ENCODE peak calls at places on chromosomes 12 and 14, in five cellular contexts. One of them, this sample, is unnamed. For H3K4me1 and H3K9me3, the result is how much of the 10 kb centered on the place peaks cover.

GRCh38 chr12:47306130-47306529 is 226.4 kb upstream of the AMIGO2 start:
- DNase-seq in PC-3: no peak
- DNase-seq in astrocyte: no peak
- DNase-seq in neuronal stem cell: no peak
- DNase-seq in fibroblast of lung: no peak
- DNase-seq in this sample: no peak

GRCh38 chr12:62291888-62292760 is 31.9 kb downstream of the USP15 start:
- DNase-seq in fibroblast of lung: peak
- DNase-seq in neuronal stem cell: no peak
- DNase-seq in PC-3: peak
- DNase-seq in astrocyte: peak
- DNase-seq in this sample: no peak

GRCh38 chr14:104799657-104800599 is 973 bp upstream of the ZBTB42 start:
- DNase-seq in PC-3: peak
- DNase-seq in neuronal stem cell: no peak
- DNase-seq in astrocyte: peak
- DNase-seq in fibroblast of lung: peak
- DNase-seq in this sample: peak

GRCh38 chr12:79006306-79006705 is 141.7 kb downstream of the SYT1 start:
- DNase-seq in fibroblast of lung: peak
- DNase-seq in astrocyte: peak
- DNase-seq in PC-3: peak
- DNase-seq in neuronal stem cell: no peak
- DNase-seq in this sample: peak

GRCh38 chr12:17954788-17955187 is 135.2 kb downstream of the RERGL start:
- DNase-seq in neuronal stem cell: no peak
- DNase-seq in fibroblast of lung: no peak
- DNase-seq in PC-3: peak
- DNase-seq in astrocyte: no peak
- DNase-seq in this sample: no peak

GRCh38 chr14:67719866-67720265 is 18.2 kb downstream of the RDH12 start:
- DNase-seq in neuronal stem cell: no peak
- DNase-seq in astrocyte: no peak
- DNase-seq in fibroblast of lung: no peak
- DNase-seq in PC-3: no peak
- DNase-seq in this sample: no peak

GRCh38 chr12:3600039-3600720 is 109.2 kb downstream of the PRMT8 start:
- DNase-seq in neuronal stem cell: no peak
- DNase-seq in PC-3: no peak
- DNase-seq in fibroblast of lung: no peak
- DNase-seq in astrocyte: no peak
- DNase-seq in this sample: no peak

GRCh38 chr14:24094839-24095195 is 706 bp downstream of the PCK2 start:
- DNase-seq in astrocyte: no peak
- DNase-seq in PC-3: no peak
- DNase-seq in neuronal stem cell: no peak
- DNase-seq in fibroblast of lung: no peak
- DNase-seq in this sample: no peak

GRCh38 chr14:35988972-35989690 is 163.0 kb downstream of the BRMS1L start:
- DNase-seq in neuronal stem cell: no peak
- DNase-seq in PC-3: peak
- DNase-seq in astrocyte: no peak
- DNase-seq in fibroblast of lung: no peak
- DNase-seq in this sample: no peak

GRCh38 chr12:537772-538171 is 78.0 kb downstream of the B4GALNT3 start:
- DNase-seq in neuronal stem cell: no peak
- DNase-seq in PC-3: peak
- DNase-seq in fibroblast of lung: no peak
- DNase-seq in astrocyte: no peak
- DNase-seq in this sample: no peak

GRCh38 chr14:34252227-34252626 is 209.8 kb downstream of the SPTSSA start:
- DNase-seq in fibroblast of lung: peak
- DNase-seq in astrocyte: peak
- DNase-seq in PC-3: peak
- DNase-seq in neuronal stem cell: no peak
- DNase-seq in this sample: no peak

GRCh38 chr12:109770104-109770860 is 56.7 kb downstream of the FAM222A start:
- DNase-seq in fibroblast of lung: no peak
- DNase-seq in PC-3: no peak
- DNase-seq in astrocyte: no peak
- DNase-seq in neuronal stem cell: no peak
- DNase-seq in this sample: no peak

GRCh38 chr14:42469637-42470426 is 863.2 kb downstream of the LRFN5 start:
- DNase-seq in neuronal stem cell: no peak
- DNase-seq in PC-3: peak
- DNase-seq in fibroblast of lung: no peak
- DNase-seq in astrocyte: no peak
- DNase-seq in this sample: no peak

GRCh38 chr14:70789361-70789760 is 20.0 kb downstream of the MAP3K9 start:
- DNase-seq in fibroblast of lung: peak
- DNase-seq in astrocyte: peak
- DNase-seq in neuronal stem cell: no peak
- DNase-seq in PC-3: peak
- DNase-seq in this sample: peak

GRCh38 chr12:10069099-10069498 is 29.7 kb downstream of the CLEC1A start:
- DNase-seq in astrocyte: peak
- DNase-seq in PC-3: no peak
- DNase-seq in fibroblast of lung: peak
- DNase-seq in neuronal stem cell: no peak
- DNase-seq in this sample: no peak

GRCh38 chr12:114866331-114866730 is 182.4 kb upstream of the TBX3 start:
- DNase-seq in astrocyte: no peak
- DNase-seq in neuronal stem cell: no peak
- DNase-seq in PC-3: no peak
- DNase-seq in fibroblast of lung: no peak
- DNase-seq in this sample: no peak

GRCh38 chr12:25943940-25944339 is 14.5 kb upstream of the RASSF8 start:
- DNase-seq in astrocyte: no peak
- DNase-seq in neuronal stem cell: no peak
- DNase-seq in PC-3: no peak
- DNase-seq in fibroblast of lung: no peak
- DNase-seq in this sample: no peak

GRCh38 chr14:81127785-81128184 is 93.0 kb downstream of the GTF2A1 start:
- DNase-seq in fibroblast of lung: peak
- DNase-seq in PC-3: no peak
- DNase-seq in neuronal stem cell: no peak
- DNase-seq in astrocyte: peak
- DNase-seq in this sample: peak

GRCh38 chr12:123696641-123697040 is 15.5 kb upstream of the ATP6V0A2 start:
- DNase-seq in fibroblast of lung: no peak
- DNase-seq in PC-3: no peak
- DNase-seq in neuronal stem cell: no peak
- DNase-seq in astrocyte: no peak
- DNase-seq in this sample: no peak

GRCh38 chr12:52204095-52204930 is 12.5 kb upstream of the KRT80 start:
- DNase-seq in neuronal stem cell: no peak
- DNase-seq in fibroblast of lung: peak
- DNase-seq in PC-3: peak
- DNase-seq in astrocyte: peak
- DNase-seq in this sample: no peak

GRCh38 chr12:52206309-52207040 is 14.7 kb upstream of the KRT80 start:
- DNase-seq in neuronal stem cell: no peak
- DNase-seq in astrocyte: no peak
- DNase-seq in fibroblast of lung: no peak
- DNase-seq in PC-3: no peak
- DNase-seq in this sample: no peak

GRCh38 chr12:52204931-52205505 is 13.2 kb upstream of the KRT80 start:
- DNase-seq in astrocyte: no peak
- DNase-seq in PC-3: no peak
- DNase-seq in neuronal stem cell: no peak
- DNase-seq in fibroblast of lung: no peak
- DNase-seq in this sample: no peak

GRCh38 chr12:52207106-52207505 is 15.3 kb upstream of the KRT80 start:
- DNase-seq in fibroblast of lung: no peak
- DNase-seq in PC-3: no peak
- DNase-seq in astrocyte: no peak
- DNase-seq in neuronal stem cell: no peak
- DNase-seq in this sample: no peak

DNA sequence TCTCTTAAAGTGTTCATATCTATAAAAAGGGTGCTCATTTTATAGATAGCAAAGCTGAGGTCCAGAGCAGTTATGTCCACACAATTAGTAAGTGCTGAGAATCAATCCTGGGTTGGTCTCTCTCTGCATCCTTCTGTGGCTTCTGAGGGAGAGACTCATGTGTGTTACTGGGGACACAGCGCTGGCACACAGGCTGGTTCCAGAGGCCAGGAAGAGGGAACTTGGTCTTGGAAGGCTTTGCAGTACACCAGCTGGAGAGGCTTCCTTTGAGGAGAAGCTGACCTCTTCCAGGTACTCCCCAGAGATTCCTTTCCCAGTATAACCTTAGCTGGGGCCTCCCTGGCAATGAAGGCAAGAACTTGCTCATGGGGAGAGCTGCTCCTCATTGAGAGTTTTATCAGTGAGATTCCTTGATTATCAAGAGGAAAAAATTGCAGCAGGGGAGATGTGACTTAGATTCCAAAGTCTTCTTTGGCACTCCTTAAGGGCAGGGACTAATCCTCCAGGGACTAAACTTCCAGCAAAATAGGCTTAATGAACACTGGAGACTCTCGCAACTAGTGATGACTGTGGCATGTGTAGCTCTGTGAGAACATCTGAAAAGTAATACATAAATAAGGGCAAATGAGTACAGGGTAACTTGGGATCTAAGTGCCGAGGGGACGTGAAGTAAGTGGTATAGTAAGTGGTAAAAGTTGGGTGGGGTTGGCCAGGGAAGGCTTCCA is 13.9 kb upstream of the KRT80 start:
- DNase-seq in astrocyte: no peak
- DNase-seq in PC-3: no peak
- DNase-seq in neuronal stem cell: no peak
- DNase-seq in fibroblast of lung: no peak
- DNase-seq in this sample: no peak
- H3K4me1 ChIP-seq in astrocyte: under half
- H3K4me1 ChIP-seq in PC-3: half or more
- H3K4me1 ChIP-seq in neuronal stem cell: under half
- H3K4me1 ChIP-seq in fibroblast of lung: under half
- H3K4me1 ChIP-seq in this sample: under half

DNA sequence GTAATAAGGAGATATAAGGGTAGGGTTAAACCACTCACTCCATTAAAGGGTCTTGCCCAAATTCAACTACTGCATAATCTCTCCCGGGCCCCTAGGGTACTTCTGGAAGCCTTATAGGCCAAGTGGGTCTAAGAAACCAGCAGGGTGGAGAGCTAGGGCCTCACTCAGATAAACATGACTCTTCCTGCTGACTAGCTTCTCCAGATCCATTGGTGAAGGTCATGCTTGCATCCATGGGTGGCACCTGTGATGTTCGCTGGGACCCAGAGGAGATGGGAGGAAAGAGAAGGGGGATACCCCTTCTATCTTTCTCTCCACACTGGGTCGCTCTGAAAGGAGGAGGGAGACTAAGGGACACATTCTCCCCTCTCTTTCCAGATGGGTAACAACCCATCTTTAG is 36.1 kb upstream of the HIGD1C start:
- DNase-seq in neuronal stem cell: no peak
- DNase-seq in astrocyte: no peak
- DNase-seq in PC-3: no peak
- DNase-seq in fibroblast of lung: no peak
- DNase-seq in this sample: no peak
- H3K9me3 ChIP-seq in neuronal stem cell: under half
- H3K9me3 ChIP-seq in astrocyte: under half
- H3K9me3 ChIP-seq in PC-3: under half
- H3K9me3 ChIP-seq in fibroblast of lung: under half
- H3K9me3 ChIP-seq in this sample: half or more

GRCh38 chr14:72891666-72892102 is 2.2 kb downstream of the DPF3 start:
- DNase-seq in PC-3: no peak
- DNase-seq in neuronal stem cell: no peak
- DNase-seq in fibroblast of lung: no peak
- DNase-seq in astrocyte: no peak
- DNase-seq in this sample: peak
- H3K9ac ChIP-seq in PC-3: peak
- H3K9ac ChIP-seq in neuronal stem cell: no peak
- H3K9ac ChIP-seq in fibroblast of lung: no peak
- H3K9ac ChIP-seq in astrocyte: peak
- H3K9ac ChIP-seq in this sample: peak

GRCh38 chr14:77007339-77007974 is 21.1 kb downstream of the IRF2BPL start:
- DNase-seq in astrocyte: no peak
- DNase-seq in fibroblast of lung: no peak
- DNase-seq in neuronal stem cell: no peak
- DNase-seq in PC-3: no peak
- DNase-seq in this sample: no peak

GRCh38 chr14:77005559-77005958 is 22.9 kb downstream of the IRF2BPL start:
- DNase-seq in fibroblast of lung: no peak
- DNase-seq in PC-3: no peak
- DNase-seq in astrocyte: no peak
- DNase-seq in neuronal stem cell: no peak
- DNase-seq in this sample: no peak

GRCh38 chr14:77004711-77005460 is 23.6 kb downstream of the IRF2BPL start:
- DNase-seq in astrocyte: no peak
- DNase-seq in neuronal stem cell: no peak
- DNase-seq in PC-3: peak
- DNase-seq in fibroblast of lung: no peak
- DNase-seq in this sample: no peak

GRCh38 chr14:77007975-77008421 is 20.5 kb downstream of the IRF2BPL start:
- DNase-seq in astrocyte: no peak
- DNase-seq in fibroblast of lung: no peak
- DNase-seq in neuronal stem cell: no peak
- DNase-seq in PC-3: peak
- DNase-seq in this sample: no peak

GRCh38 chr14:77006127-77006526 is 22.4 kb downstream of the IRF2BPL start:
- DNase-seq in fibroblast of lung: no peak
- DNase-seq in astrocyte: no peak
- DNase-seq in PC-3: no peak
- DNase-seq in neuronal stem cell: no peak
- DNase-seq in this sample: no peak
- H3K4me1 ChIP-seq in fibroblast of lung: under half
- H3K4me1 ChIP-seq in astrocyte: under half
- H3K4me1 ChIP-seq in PC-3: half or more
- H3K4me1 ChIP-seq in neuronal stem cell: under half
- H3K4me1 ChIP-seq in this sample: under half

GRCh38 chr14:106055257-106055656 is 528.9 kb downstream of the TMEM121 start:
- DNase-seq in fibroblast of lung: no peak
- DNase-seq in PC-3: no peak
- DNase-seq in neuronal stem cell: no peak
- DNase-seq in astrocyte: no peak
- DNase-seq in this sample: no peak

GRCh38 chr14:106062502-106063272 is 536.3 kb downstream of the TMEM121 start:
- DNase-seq in PC-3: no peak
- DNase-seq in fibroblast of lung: no peak
- DNase-seq in neuronal stem cell: no peak
- DNase-seq in astrocyte: no peak
- DNase-seq in this sample: no peak

GRCh38 chr14:106060576-106060975 is 534.2 kb downstream of the TMEM121 start:
- DNase-seq in neuronal stem cell: no peak
- DNase-seq in PC-3: no peak
- DNase-seq in fibroblast of lung: no peak
- DNase-seq in astrocyte: no peak
- DNase-seq in this sample: no peak

DNA sequence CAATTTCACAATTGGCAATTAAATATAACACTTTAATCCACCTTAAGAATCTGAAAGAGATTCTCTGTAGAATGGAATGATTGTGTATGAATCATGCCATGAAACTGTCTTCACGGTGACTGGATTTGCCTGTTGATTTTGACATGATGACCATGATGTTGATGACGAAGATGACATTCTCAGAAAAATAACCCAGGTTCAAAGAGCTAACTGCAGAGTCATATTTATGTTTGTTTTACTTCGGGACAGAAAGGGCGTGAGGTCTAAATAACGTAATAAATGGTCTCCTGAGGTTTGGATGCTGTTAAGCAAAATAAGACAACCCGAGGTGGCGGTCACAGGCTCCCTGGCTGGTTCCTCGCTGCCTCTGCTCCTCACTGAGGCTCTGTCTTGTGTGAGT is 532.0 kb downstream of the TMEM121 start:
- DNase-seq in fibroblast of lung: no peak
- DNase-seq in PC-3: no peak
- DNase-seq in astrocyte: no peak
- DNase-seq in neuronal stem cell: no peak
- DNase-seq in this sample: no peak
- H3K9me3 ChIP-seq in fibroblast of lung: under half
- H3K9me3 ChIP-seq in PC-3: under half
- H3K9me3 ChIP-seq in astrocyte: under half
- H3K9me3 ChIP-seq in neuronal stem cell: under half
- H3K9me3 ChIP-seq in this sample: under half

This sample was measured in adipocyte.